ENCODE peak calls at places on chromosomes 6 and 20, in four cellular contexts. U is HCT116, S is HepG2, L is K562. N is an unnamed sample.

GRCh38 chr20:21395666-21396044 is 1.7 kb downstream of the NKX2-4 start:
- DNase-seq in U (no peak), S (no peak), L (no peak), N (no peak)

GRCh38 chr6:18507561-18507960 is 120.4 kb downstream of the RNF144B start:
- DNase-seq in U (no peak), S (no peak), L (no peak), N (no peak)

GRCh38 chr6:111985202-111985731 is 68.6 kb upstream of the CCN6 start:
- DNase-seq in U (peak; percentile 95), S (no peak), L (no peak), N (peak; percentile 33)

GRCh38 chr6:168355716-168356522 is 36.3 kb upstream of the DACT2 start:
- DNase-seq in U (peak; percentile 10), S (peak; percentile 49), L (peak; percentile 86), N (no peak)

GRCh38 chr6:163457637-163458561 is 43.4 kb downstream of the QKI start:
- DNase-seq in U (no peak), S (peak; percentile 23), L (no peak), N (no peak)

GRCh38 chr6:389622-390021 is 1.9 kb upstream of the IRF4 start:
- DNase-seq in U (no peak), S (no peak), L (no peak), N (no peak)

GRCh38 chr6:8082954-8083858 is 19.0 kb upstream of the BLOC1S5 start:
- DNase-seq in U (peak; percentile 64), S (no peak), L (peak; percentile 35), N (no peak)

GRCh38 chr6:79631800-79632172 is 657 bp downstream of the SH3BGRL2 start:
- DNase-seq in U (no peak), S (no peak), L (no peak), N (peak; percentile 56)

GRCh38 chr20:45495438-45495985 is 19.9 kb downstream of the SPINT3 start:
- DNase-seq in U (no peak), S (no peak), L (no peak), N (no peak)

GRCh38 chr6:4687989-4688947 is 87.9 kb upstream of the CDYL start:
- DNase-seq in U (peak; percentile 53), S (no peak), L (peak; percentile 66), N (no peak)

GRCh38 chr6:157030756-157031155 is 253.6 kb downstream of the ARID1B start:
- DNase-seq in U (no peak), S (no peak), L (no peak), N (no peak)

GRCh38 chr6:33192671-33193602 is 670 bp upstream of the COL11A2 start:
- DNase-seq in U (no peak), S (no peak), L (no peak), N (peak; percentile 71)

GRCh38 chr6:151002562-151002961 is 137.1 kb downstream of the MTHFD1L start:
- DNase-seq in U (no peak), S (no peak), L (no peak), N (no peak)

GRCh38 chr6:151007069-151007468 is 141.6 kb downstream of the MTHFD1L start:
- DNase-seq in U (no peak), S (no peak), L (no peak), N (no peak)

GRCh38 chr6:151005896-151006632 is 140.6 kb downstream of the MTHFD1L start:
- DNase-seq in U (no peak), S (no peak), L (no peak), N (no peak)

GRCh38 chr6:151005126-151005525 is 139.6 kb downstream of the MTHFD1L start:
- DNase-seq in U (no peak), S (no peak), L (no peak), N (no peak)

GRCh38 chr6:151004415-151005024 is 139.0 kb downstream of the MTHFD1L start:
- DNase-seq in U (no peak), S (peak; percentile 59), L (no peak), N (no peak)
- TF ChIP-seq FOSL1 in U (peak; percentile 44), S (no peak), L (peak; percentile 59), N (no peak)

DNA sequence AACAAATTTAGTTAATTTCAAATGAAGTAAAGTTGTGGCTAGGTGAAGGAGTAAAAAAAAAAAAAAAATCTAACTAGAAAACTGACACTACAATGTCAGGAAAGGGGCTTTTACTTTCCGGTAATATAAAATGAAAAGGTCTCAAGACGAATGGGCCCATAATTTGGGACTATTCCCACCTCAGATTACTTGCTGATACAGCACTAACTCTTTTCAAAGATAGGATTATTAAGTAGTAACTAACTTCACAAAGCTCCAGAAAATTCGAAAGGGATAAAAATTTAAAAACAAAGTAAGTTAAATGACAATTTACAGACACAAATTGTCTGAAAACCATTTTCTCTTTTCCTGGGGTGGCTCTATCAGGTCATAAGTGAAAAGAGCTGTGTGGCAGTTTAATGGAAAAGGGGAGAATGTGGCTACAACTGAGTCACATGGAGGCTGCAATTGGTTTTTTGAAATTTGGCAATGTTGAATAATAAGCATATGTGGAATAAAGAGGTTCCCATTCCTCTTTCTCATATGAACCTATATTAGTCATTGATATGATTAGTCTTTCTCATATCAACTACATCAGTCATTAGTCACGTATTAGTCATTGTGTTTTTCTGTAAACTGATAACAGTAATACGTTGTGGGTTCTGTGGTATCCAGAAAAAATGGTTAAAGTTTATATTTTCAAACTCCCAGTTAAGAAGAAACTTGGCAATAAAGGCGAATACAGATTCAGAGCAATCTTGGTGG is 78.0 kb downstream of the RWDD2A start:
- DNase-seq in U (peak; percentile 55), S (no peak), L (no peak), N (no peak)
- TF ChIP-seq FOSL1 in U (peak; percentile 97), S (no peak), L (peak; percentile 97), N (no peak)

GRCh38 chr6:25448965-25449538 is 169.9 kb downstream of the CARMIL1 start:
- DNase-seq in U (no peak), S (no peak), L (no peak), N (no peak)

GRCh38 chr6:25454141-25454540 is 175.0 kb downstream of the CARMIL1 start:
- DNase-seq in U (no peak), S (no peak), L (no peak), N (no peak)

GRCh38 chr6:25450469-25451198 is 171.5 kb downstream of the CARMIL1 start:
- DNase-seq in U (no peak), S (no peak), L (no peak), N (no peak)

GRCh38 chr6:25449774-25450173 is 170.6 kb downstream of the CARMIL1 start:
- DNase-seq in U (no peak), S (no peak), L (no peak), N (no peak)

GRCh38 chr6:25452027-25452426 is 172.9 kb downstream of the CARMIL1 start:
- DNase-seq in U (no peak), S (no peak), L (no peak), N (no peak)
- TF ChIP-seq FOSL1 in U (no peak), S (no peak), L (no peak), N (no peak)

GRCh38 chr20:38926934-38927616 is 858 bp downstream of the FAM83D start:
- DNase-seq in U (no peak), S (no peak), L (peak; percentile 30), N (no peak)
- TF ChIP-seq FOSL1 in U (no peak), S (no peak), L (no peak), N (no peak)

GRCh38 chr6:150250826-150251225 is 108.0 kb downstream of the PPP1R14C start:
- DNase-seq in U (no peak), S (no peak), L (peak; percentile 34), N (no peak)
- TF ChIP-seq FOSL1 in U (no peak), S (no peak), L (no peak), N (no peak)

GRCh38 chr6:1409774-1410465 is 20.5 kb downstream of the FOXF2 start:
- DNase-seq in U (no peak), S (no peak), L (no peak), N (peak; percentile 48)
- TF ChIP-seq FOSL1 in U (no peak), S (no peak), L (no peak), N (no peak)

N was measured in H1.